ENCODE peak calls at places on chromosomes 1 and 21, in six cellular contexts. J, C, S, V, Z and A are unnamed samples.

GRCh38 chr1:22860883-22861385 is 111.7 kb downstream of the LACTBL1 start:
- DNase-seq in J (no peak), C (no peak), S (no peak), V (no peak), Z (no peak), A (no peak)

GRCh38 chr1:9593492-9594465 is 5.1 kb downstream of the TMEM201 start:
- DNase-seq in J (peak; percentile 59), C (peak; percentile 77), S (peak; percentile 84), V (peak; percentile 86), Z (peak; percentile 92), A (no peak)

GRCh38 chr1:181128592-181129497 is 40.3 kb downstream of the IER5 start:
- DNase-seq in J (peak; percentile 65), C (peak; percentile 85), S (no peak), V (peak; percentile 65), Z (peak; percentile 27), A (no peak)

GRCh38 chr1:158794247-158794646 is 13.2 kb upstream of the OR6N2 start:
- DNase-seq in J (no peak), C (no peak), S (no peak), V (no peak), Z (no peak), A (no peak)

GRCh38 chr1:12665511-12665910 is 21.6 kb downstream of the AADACL4 start:
- DNase-seq in J (no peak), C (no peak), S (no peak), V (no peak), Z (no peak), A (no peak)

GRCh38 chr1:114263343-114263742 is 109.7 kb upstream of the SYT6 start:
- DNase-seq in J (no peak), C (no peak), S (no peak), V (no peak), Z (no peak), A (no peak)

GRCh38 chr1:201888282-201889033 is at the start of gene SHISA4:
- DNase-seq in J (peak; percentile 88), C (peak; percentile 88), S (peak; percentile 95), V (no peak), Z (peak; percentile 93), A (no peak)

GRCh38 chr1:31335007-31335406 is 37.9 kb downstream of the FABP3 start:
- DNase-seq in J (no peak), C (no peak), S (no peak), V (peak; percentile 32), Z (peak; percentile 14), A (peak; percentile 2)

GRCh38 chr1:220182656-220183055 is 88.7 kb downstream of the IARS2 start:
- DNase-seq in J (no peak), C (no peak), S (no peak), V (no peak), Z (no peak), A (no peak)

GRCh38 chr21:18041012-18041411 is 203.6 kb upstream of the CHODL start:
- DNase-seq in J (no peak), C (no peak), S (no peak), V (peak; percentile 26), Z (peak; percentile 8), A (no peak)

DNA sequence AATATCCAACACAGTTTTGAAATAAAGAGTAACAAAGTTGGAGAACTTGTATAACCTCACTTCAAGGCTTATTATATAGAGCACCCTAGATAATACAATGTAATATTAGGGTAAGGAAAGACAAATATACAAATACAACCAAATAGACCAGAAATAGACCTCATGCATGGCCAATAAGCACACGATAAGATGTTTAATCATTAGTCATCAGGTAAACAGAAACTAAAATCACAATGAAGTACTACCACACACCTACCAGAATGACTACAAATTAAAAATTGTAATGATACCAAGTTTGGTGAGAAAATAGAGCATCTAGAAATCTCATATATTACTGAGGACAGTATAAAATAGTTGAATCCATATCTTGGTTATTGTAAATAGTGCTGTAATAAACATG is 20.3 kb upstream of the CTTNBP2NL start:
- DNase-seq in J (no peak), C (no peak), S (no peak), V (no peak), Z (no peak), A (no peak)
- H3K27me3 ChIP-seq in J (no peaks in the 10 kb centered on the region), C (peaks cover 2% of the 10 kb centered on the region), S (no peaks in the 10 kb centered on the region), V (peaks cover 7% of the 10 kb centered on the region), Z (peaks cover 19% of the 10 kb centered on the region), A (peaks cover 39% of the 10 kb centered on the region)

DNA sequence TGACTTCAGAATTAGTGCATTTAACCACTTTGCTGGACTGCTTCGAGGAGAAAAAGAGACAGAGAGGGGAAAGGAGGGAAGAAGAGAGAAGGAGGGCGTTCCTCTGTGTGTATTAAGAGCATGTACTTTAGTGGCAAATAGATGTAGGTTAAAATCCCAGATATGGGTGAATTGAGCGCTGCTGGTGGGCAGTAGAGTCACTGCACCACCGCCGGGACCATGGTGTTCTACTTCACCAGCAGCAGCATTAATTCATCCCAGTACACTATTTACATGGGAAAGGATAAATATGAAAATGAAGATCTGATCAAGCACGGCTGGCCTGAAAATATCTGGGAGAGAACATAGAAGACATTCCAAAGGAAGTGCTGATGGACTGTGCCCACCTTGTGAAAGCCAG is 20.9 kb upstream of the PPIE start:
- DNase-seq in J (no peak), C (no peak), S (no peak), V (no peak), Z (no peak), A (no peak)
- H3K27me3 ChIP-seq in J (no peaks in the 10 kb centered on the region), C (peaks cover 7% of the 10 kb centered on the region), S (no peaks in the 10 kb centered on the region), V (peaks cover 23% of the 10 kb centered on the region), Z (peaks cover 6% of the 10 kb centered on the region), A (peaks cover 38% of the 10 kb centered on the region)

GRCh38 chr1:50976890-50977574 is 7.0 kb downstream of the CDKN2C start:
- DNase-seq in J (no peak), C (no peak), S (no peak), V (peak; percentile 65), Z (peak; percentile 45), A (no peak)

GRCh38 chr1:50976111-50976889 is 6.3 kb downstream of the CDKN2C start:
- DNase-seq in J (no peak), C (no peak), S (no peak), V (no peak), Z (no peak), A (no peak)

GRCh38 chr1:50978144-50978851 is 8.3 kb downstream of the CDKN2C start:
- DNase-seq in J (peak; percentile 86), C (peak; percentile 65), S (peak; percentile 86), V (peak; percentile 70), Z (peak; percentile 84), A (no peak)

GRCh38 chr1:50978852-50979781 is 9.1 kb downstream of the CDKN2C start:
- DNase-seq in J (no peak), C (no peak), S (no peak), V (peak; percentile 42), Z (peak; percentile 31), A (no peak)

DNA sequence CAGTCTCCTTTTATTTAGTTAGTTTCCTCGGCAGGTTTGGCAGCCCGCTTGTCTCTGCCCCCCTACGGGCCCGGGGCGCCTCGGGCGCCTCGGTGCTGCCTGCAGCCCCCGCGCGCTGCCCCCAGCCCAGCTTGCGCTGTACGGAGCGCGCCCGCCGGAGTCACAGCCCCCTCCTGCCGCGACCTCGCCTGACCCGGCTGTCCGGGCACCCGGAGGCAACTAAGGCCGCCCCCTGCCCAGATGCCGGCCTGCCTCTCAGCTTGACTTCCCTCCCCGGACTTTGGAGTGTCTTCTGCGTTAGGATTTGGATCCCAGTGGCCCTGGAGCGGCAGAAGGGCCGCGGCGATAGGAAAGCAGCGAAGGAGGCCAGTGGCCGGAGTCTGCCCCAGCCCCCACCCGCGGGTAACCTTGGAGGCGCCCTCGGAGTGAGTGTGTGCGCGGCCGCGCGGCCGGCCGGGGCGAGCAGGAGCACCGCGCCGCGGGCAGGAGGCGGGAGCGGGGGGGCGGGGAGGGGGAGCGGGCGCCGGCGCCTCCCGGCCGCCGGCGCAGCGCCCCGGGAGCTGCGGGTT is 7.6 kb downstream of the CDKN2C start:
- DNase-seq in J (peak; percentile 83), C (peak; percentile 76), S (peak; percentile 85), V (peak; percentile 52), Z (peak; percentile 85), A (no peak)
- H3K27me3 ChIP-seq in J (no peaks in the 10 kb centered on the region), C (no peaks in the 10 kb centered on the region), S (no peaks in the 10 kb centered on the region), V (no peaks in the 10 kb centered on the region), Z (no peaks in the 10 kb centered on the region), A (no peaks in the 10 kb centered on the region)

GRCh38 chr1:111679541-111679940 is 59.7 kb downstream of the INKA2 start:
- DNase-seq in J (no peak), C (no peak), S (no peak), V (no peak), Z (no peak), A (no peak)

GRCh38 chr1:111671849-111672248 is 52.3 kb downstream of the RAP1A start:
- DNase-seq in J (no peak), C (no peak), S (no peak), V (no peak), Z (no peak), A (no peak)

GRCh38 chr1:111672338-111672737 is 52.7 kb downstream of the RAP1A start:
- DNase-seq in J (no peak), C (no peak), S (no peak), V (no peak), Z (no peak), A (peak; percentile 4)

DNA sequence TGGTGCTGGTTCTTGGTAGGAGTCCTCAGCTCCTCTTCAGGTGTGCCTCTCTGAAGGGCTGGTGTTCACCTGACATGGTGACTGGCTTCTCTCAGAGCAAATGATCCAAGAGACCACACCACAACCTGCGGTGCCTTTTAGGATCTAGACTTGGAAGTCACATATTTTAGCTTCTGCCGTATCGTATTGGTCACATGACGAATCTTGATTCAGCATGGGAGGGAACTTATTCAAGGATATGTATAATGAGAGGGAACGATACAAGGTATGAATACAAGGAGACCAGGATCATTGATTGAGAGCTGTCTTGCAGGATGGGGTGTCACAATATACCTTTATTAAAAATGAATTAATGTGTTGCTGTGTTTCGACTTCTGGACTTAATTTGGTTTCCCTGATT is 58.0 kb downstream of the RAP1A start:
- DNase-seq in J (no peak), C (no peak), S (no peak), V (no peak), Z (no peak), A (no peak)
- H3K27me3 ChIP-seq in J (no peaks in the 10 kb centered on the region), C (no peaks in the 10 kb centered on the region), S (no peaks in the 10 kb centered on the region), V (no peaks in the 10 kb centered on the region), Z (no peaks in the 10 kb centered on the region), A (no peaks in the 10 kb centered on the region)

GRCh38 chr1:38296047-38296446 is 249.5 kb upstream of the POU3F1 start:
- DNase-seq in J (no peak), C (no peak), S (no peak), V (no peak), Z (no peak), A (no peak)
- H3K27me3 ChIP-seq in J (no peaks in the 10 kb centered on the region), C (peaks cover 20% of the 10 kb centered on the region), S (no peaks in the 10 kb centered on the region), V (peaks cover 16% of the 10 kb centered on the region), Z (no peaks in the 10 kb centered on the region), A (peaks cover 8% of the 10 kb centered on the region)

DNA sequence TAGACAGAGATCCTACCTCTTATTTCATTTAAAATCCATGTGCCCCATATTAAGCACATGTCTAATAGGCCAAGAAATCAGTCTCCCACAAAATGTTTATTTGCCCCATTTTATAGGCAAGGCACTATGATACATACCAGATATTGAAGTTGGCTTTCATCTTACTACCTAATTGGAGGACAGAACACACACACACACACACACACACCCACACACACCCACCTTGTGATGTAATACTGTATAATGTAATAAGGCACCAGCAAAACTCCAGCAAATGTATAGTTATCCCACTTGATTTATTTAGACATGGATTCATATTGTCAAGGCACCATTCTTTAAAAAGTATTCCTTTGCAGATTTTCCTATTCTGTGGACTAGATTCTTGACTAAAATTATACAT is 56.8 kb downstream of the ATP6V1G3 start:
- DNase-seq in J (no peak), C (no peak), S (no peak), V (no peak), Z (no peak), A (no peak)
- H3K27me3 ChIP-seq in J (no peaks in the 10 kb centered on the region), C (no peaks in the 10 kb centered on the region), S (no peaks in the 10 kb centered on the region), V (no peaks in the 10 kb centered on the region), Z (no peaks in the 10 kb centered on the region), A (no peaks in the 10 kb centered on the region)

GRCh38 chr1:2871246-2871815 is 69.8 kb upstream of the TTC34 start:
- DNase-seq in J (no peak), C (no peak), S (no peak), V (no peak), Z (no peak), A (no peak)
- H3K27me3 ChIP-seq in J (no peaks in the 10 kb centered on the region), C (peaks cover 12% of the 10 kb centered on the region), S (no peaks in the 10 kb centered on the region), V (no peaks in the 10 kb centered on the region), Z (peaks cover 13% of the 10 kb centered on the region), A (no peaks in the 10 kb centered on the region)